ENCODE peak calls at places on chromosomes 7 and 10, in four cellular contexts. I, B, H and L are unnamed samples.

GRCh38 chr7:55085511-55086412 is 66.9 kb downstream of the EGFR start:
- DNase-seq in B (no peak), I (no peak), H (no peak), L (no peak)

GRCh38 chr10:246431-246830 is 111.2 kb downstream of the ZMYND11 start:
- DNase-seq in H (no peak), I (no peak), B (no peak), L (no peak)

GRCh38 chr10:110219884-110220283 is 12.5 kb downstream of the MXI1 start:
- DNase-seq in I (no peak), H (no peak), B (no peak), L (no peak)

GRCh38 chr10:132163278-132163765 is 23.4 kb upstream of the DPYSL4 start:
- DNase-seq in H (peak; percentile 85), I (peak; percentile 57), B (no peak), L (no peak)

GRCh38 chr10:110789604-110790428 is 81.9 kb upstream of the PDCD4 start:
- DNase-seq in B (no peak), H (no peak), I (no peak), L (no peak)

GRCh38 chr10:69914373-69915268 is 112.9 kb downstream of the COL13A1 start:
- DNase-seq in B (peak; percentile 70), H (peak; percentile 88), I (peak; percentile 87), L (no peak)

GRCh38 chr10:486668-487067 is 202.8 kb downstream of the DIP2C start:
- DNase-seq in I (peak; percentile 51), H (no peak), B (no peak), L (no peak)

GRCh38 chr7:69962077-69962855 is 364.0 kb downstream of the AUTS2 start:
- DNase-seq in I (peak; percentile 59), H (no peak), B (peak; percentile 71), L (no peak)

GRCh38 chr10:59839576-59839975 is 66.8 kb downstream of the CCDC6 start:
- DNase-seq in I (no peak), B (no peak), H (no peak), L (no peak)

GRCh38 chr7:157445246-157445955 is 108.6 kb downstream of the DNAJB6 start:
- DNase-seq in B (no peak), I (peak; percentile 42), H (no peak), L (no peak)

GRCh38 chr10:78549536-78549935 is 515.9 kb downstream of the RPS24 start:
- DNase-seq in I (no peak), H (no peak), B (no peak), L (no peak)

GRCh38 chr7:152597514-152597913 is 78.4 kb downstream of the XRCC2 start:
- DNase-seq in H (no peak), B (no peak), I (no peak), L (no peak)

GRCh38 chr10:29643785-29644501 is 9.2 kb upstream of the SVIL start:
- DNase-seq in B (no peak), I (peak; percentile 91), H (no peak), L (no peak)

GRCh38 chr10:76626406-76626805 is 1011.2 kb downstream of the KCNMA1 start:
- DNase-seq in I (no peak), B (peak; percentile 59), H (no peak), L (no peak)

GRCh38 chr7:33192695-33193291 is 63.4 kb downstream of the BBS9 start:
- DNase-seq in I (no peak), B (no peak), H (no peak), L (no peak)

GRCh38 chr7:128257458-128257857 is 16.4 kb downstream of the LEP start:
- DNase-seq in H (no peak), B (no peak), I (no peak), L (no peak)

GRCh38 chr7:99290980-99291607 is 18.5 kb downstream of the MYH16 start:
- DNase-seq in B (no peak), I (no peak), H (no peak), L (no peak)

GRCh38 chr7:132518839-132519173 is 57.5 kb downstream of the PLXNA4 start:
- DNase-seq in H (no peak), I (no peak), B (no peak), L (no peak)

GRCh38 chr7:155380221-155380861 is 77.6 kb upstream of the EN2 start:
- DNase-seq in I (peak; percentile 77), H (peak; percentile 95), B (peak; percentile 60), L (peak; percentile 51)

GRCh38 chr10:17673517-17674051 is 29.6 kb downstream of the STAM start:
- DNase-seq in I (no peak), H (peak; percentile 32), B (no peak), L (no peak)

GRCh38 chr10:48446785-48447184 is 140.3 kb downstream of the MAPK8 start:
- DNase-seq in H (no peak), I (peak; percentile 26), B (no peak), L (no peak)
- H3K9me3 ChIP-seq in H (no peaks in the 10 kb centered on the region), I (no peaks in the 10 kb centered on the region), B (no peaks in the 10 kb centered on the region), L (no peaks in the 10 kb centered on the region)

GRCh38 chr10:8183241-8183704 is 128.8 kb downstream of the GATA3 start:
- DNase-seq in H (no peak), B (no peak), I (no peak), L (peak; percentile 30)
- H3K27ac ChIP-seq in H (no peak overlapping the region), B (no peak overlapping the region), I (no peak overlapping the region), L (no peak overlapping the region)

GRCh38 chr7:2404714-2405119 is 1.3 kb downstream of the CHST12 start:
- DNase-seq in B (no peak), H (no peak), I (no peak), L (no peak)

GRCh38 chr7:2405201-2405600 is 1.8 kb downstream of the CHST12 start:
- DNase-seq in H (no peak), B (no peak), I (no peak), L (no peak)

GRCh38 chr7:2403718-2404648 is 572 bp downstream of the CHST12 start:
- DNase-seq in I (peak; percentile 67), B (no peak), H (peak; percentile 74), L (peak; percentile 33)

GRCh38 chr7:2402687-2403013 is 761 bp upstream of the CHST12 start:
- DNase-seq in I (no peak), B (no peak), H (no peak), L (no peak)

DNA sequence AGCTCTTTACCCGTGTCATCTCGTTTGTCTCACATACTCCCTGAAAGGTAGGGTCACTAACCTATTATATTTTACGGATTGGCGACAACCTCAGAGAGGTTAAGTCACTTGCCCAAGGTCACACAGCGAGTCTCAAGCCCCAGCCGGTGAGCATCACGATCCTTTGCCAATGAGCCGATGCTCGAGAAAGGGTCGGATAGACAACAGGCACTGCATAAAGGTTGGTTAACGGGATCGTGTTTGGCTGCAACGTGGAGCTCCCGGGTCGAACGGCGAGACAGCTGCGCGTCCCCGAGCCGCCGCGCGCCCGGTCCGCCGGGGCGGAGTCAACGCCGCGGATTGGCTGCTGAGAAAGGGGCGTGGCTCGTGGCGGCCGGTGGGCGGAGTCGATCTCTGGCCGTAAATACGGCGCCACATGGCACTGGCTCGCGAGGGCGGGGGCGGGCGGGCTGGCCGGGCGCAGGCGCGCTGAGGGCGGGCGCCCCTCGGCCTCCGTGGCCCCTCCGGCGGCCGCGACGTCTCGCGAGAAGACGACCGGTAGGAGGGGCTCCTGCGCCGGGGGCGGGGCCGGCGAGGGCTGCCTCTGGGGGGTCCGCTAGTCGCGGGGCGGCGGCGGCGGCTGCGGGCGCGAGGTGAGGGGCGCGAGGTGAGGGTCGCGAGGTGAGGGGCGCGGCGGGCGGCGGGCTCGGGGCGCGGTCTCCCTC is at the start of gene CHST12:
- DNase-seq in I (peak; percentile 97), H (peak; percentile 99), B (peak; percentile 94), L (peak; percentile 96)
- H3K4me1 ChIP-seq in I (peaks cover 26% of the 10 kb centered on the region), H (peaks cover 55% of the 10 kb centered on the region), B (peaks cover 6% of the 10 kb centered on the region), L (peaks cover 53% of the 10 kb centered on the region)

DNA sequence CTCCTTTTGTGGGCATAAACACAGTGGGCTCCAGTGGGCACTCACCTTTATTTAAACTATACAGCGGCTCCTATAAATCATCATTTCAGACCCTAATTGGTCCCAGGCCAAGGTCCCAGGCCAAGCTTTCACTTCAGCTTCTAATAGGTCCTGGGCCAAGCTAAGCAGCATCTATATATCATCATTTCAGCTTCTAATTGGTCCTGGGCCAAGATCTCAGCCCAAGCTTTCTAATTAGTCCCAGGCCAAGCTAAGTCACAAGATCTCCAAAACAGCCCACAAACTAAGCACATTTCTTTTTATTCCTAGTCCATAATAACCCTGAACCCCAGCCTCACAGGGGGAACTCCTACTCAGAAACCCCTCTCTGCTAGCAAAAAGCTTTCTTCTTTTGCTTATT is 47.1 kb downstream of the ZNF680 start:
- DNase-seq in H (no peak), I (no peak), B (no peak), L (no peak)
- H3K9me3 ChIP-seq in H (peaks cover 2% of the 10 kb centered on the region), I (peaks cover 59% of the 10 kb centered on the region), B (peaks cover 80% of the 10 kb centered on the region), L (peaks cover 27% of the 10 kb centered on the region)

GRCh38 chr7:101138149-101138870 is 11.4 kb downstream of the SERPINE1 start:
- DNase-seq in B (peak; percentile 82), H (peak; percentile 93), I (peak; percentile 84), L (peak; percentile 88)
- H3K27ac ChIP-seq in B (no peak overlapping the region), H (peak overlapping the region; percentile 98), I (peak overlapping the region; percentile 65), L (no peak overlapping the region)